ENCODE peak calls at places on chromosomes 3 and 15, in six cellular contexts. W is NT2/D1, X is fibroblast of lung, J is lower leg skin, U is GM12878, B is cardiac fibroblast. L is an unnamed sample.

GRCh38 chr3:57627976-57628375 is 30.8 kb upstream of the ARF4 start:
- DNase-seq in W (no peak), X (peak), J (no peak), U (no peak), B (no peak), L (no peak)

GRCh38 chr3:53729618-53730017 is 116.6 kb downstream of the CHDH start:
- DNase-seq in W (no peak), X (no peak), J (no peak), U (no peak), B (no peak), L (peak)

GRCh38 chr15:57003418-57003817 is 85.0 kb downstream of the TCF12 start:
- DNase-seq in W (no peak), X (peak), J (no peak), U (no peak), B (peak), L (peak)

GRCh38 chr15:84671211-84671610 is 13.2 kb upstream of the NMB start:
- DNase-seq in W (no peak), X (peak), J (no peak), U (no peak), B (peak), L (no peak)

GRCh38 chr15:101637038-101637437 is 15.1 kb downstream of the TM2D3 start:
- DNase-seq in W (no peak), X (no peak), J (no peak), U (no peak), B (no peak), L (no peak)

GRCh38 chr15:60713096-60714084 is 234.4 kb upstream of the ICE2 start:
- DNase-seq in W (no peak), X (peak), J (no peak), U (no peak), B (peak), L (no peak)

GRCh38 chr3:114093596-114093995 is 37.1 kb downstream of the QTRT2 start:
- DNase-seq in W (no peak), X (peak), J (no peak), U (no peak), B (peak), L (peak)

GRCh38 chr3:62873672-62874397 is 1.4 kb downstream of the CADPS start:
- DNase-seq in W (peak), X (peak), J (no peak), U (no peak), B (no peak), L (peak)

GRCh38 chr3:150130404-150131100 is 159.9 kb upstream of the PFN2 start:
- DNase-seq in W (peak), X (no peak), J (no peak), U (no peak), B (no peak), L (no peak)

GRCh38 chr15:69119016-69119415 is 41.4 kb upstream of the GLCE start:
- DNase-seq in W (no peak), X (no peak), J (no peak), U (no peak), B (peak), L (no peak)

GRCh38 chr3:4503050-4503449 is 9.9 kb downstream of the ITPR1 start:
- DNase-seq in W (no peak), X (no peak), J (no peak), U (no peak), B (no peak), L (no peak)

GRCh38 chr3:84108442-84108971 is 850.3 kb upstream of the CADM2 start:
- DNase-seq in W (no peak), X (peak), J (no peak), U (no peak), B (peak), L (peak)

GRCh38 chr3:124570232-124570631 is 160.0 kb upstream of the UMPS start:
- DNase-seq in W (no peak), X (no peak), J (no peak), U (no peak), B (no peak), L (no peak)

GRCh38 chr3:102255736-102256135 is 179.1 kb upstream of the ZPLD1 start:
- DNase-seq in W (no peak), X (no peak), J (no peak), U (no peak), B (no peak), L (peak)

GRCh38 chr15:29044506-29044905 is 158.7 kb downstream of the APBA2 start:
- DNase-seq in W (no peak), X (peak), J (peak), U (no peak), B (no peak), L (no peak)

GRCh38 chr3:179688847-179689246 is 36.0 kb downstream of the USP13 start:
- DNase-seq in W (no peak), X (peak), J (no peak), U (no peak), B (no peak), L (peak)

GRCh38 chr15:75158402-75158801 is 43.3 kb upstream of the C15orf39 start:
- DNase-seq in W (no peak), X (no peak), J (peak), U (no peak), B (no peak), L (no peak)

GRCh38 chr3:11238057-11238456 is 34.1 kb upstream of the ATG7 start:
- DNase-seq in W (no peak), X (peak), J (no peak), U (no peak), B (peak), L (peak)

GRCh38 chr15:75648156-75649000 is 666 bp downstream of the SNX33 start:
- DNase-seq in W (no peak), X (peak), J (peak), U (no peak), B (peak), L (no peak)

GRCh38 chr15:83733206-83733605 is 79.3 kb downstream of the ADAMTSL3 start:
- DNase-seq in W (peak), X (peak), J (no peak), U (no peak), B (peak), L (peak)

GRCh38 chr15:63073497-63074172 is 31.1 kb downstream of the TPM1 start:
- DNase-seq in W (no peak), X (peak), J (no peak), U (no peak), B (no peak), L (peak)

DNA sequence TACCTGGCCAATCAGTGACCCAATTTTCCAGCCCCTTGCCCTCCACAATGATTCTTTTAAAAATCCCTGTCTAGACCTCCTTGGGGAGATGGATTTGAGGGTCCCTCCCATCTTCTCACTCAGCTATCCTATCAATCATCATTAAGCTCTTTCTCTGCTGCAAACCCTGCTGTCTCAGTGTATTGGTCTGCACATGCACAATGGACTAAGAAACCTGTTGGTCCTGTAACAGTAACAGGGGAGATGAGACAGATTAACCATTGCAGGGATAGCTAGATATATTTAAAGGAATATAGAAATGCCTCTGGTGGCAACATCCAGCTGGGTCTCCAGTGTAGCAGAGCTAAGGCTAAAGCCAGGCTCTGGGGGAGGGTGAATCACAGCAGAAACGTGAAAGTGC is 74.6 kb upstream of the CHRNA7 start:
- DNase-seq in W (no peak), X (no peak), J (no peak), U (no peak), B (no peak), L (no peak)
- H3K4me3 ChIP-seq in W (no peak), X (no peak), J (no peak), U (no peak), B (no peak), L (no peak)

DNA sequence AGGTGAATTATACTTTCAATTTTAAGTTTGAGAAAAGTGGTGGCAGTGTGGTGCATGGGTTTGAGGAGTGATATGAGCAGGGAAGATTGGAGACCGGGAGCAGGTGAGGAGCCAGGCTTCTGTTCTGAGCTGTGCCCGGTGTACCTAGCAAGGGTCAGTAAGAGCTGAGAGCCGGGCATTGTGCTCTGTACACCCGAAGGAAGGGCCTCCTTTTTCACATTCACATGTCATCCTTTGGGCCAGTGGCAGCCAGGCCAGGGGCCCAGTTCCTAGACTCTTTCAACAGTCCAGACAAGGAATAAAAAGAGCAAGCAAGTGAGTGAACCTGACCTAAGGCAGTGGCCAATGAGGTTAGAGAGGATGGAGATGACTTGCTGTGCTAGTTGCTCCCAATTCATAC is 5.1 kb upstream of the TRA2B start:
- DNase-seq in W (no peak), X (no peak), J (no peak), U (no peak), B (no peak), L (no peak)
- H3K4me3 ChIP-seq in W (no peak), X (no peak), J (no peak), U (no peak), B (no peak), L (no peak)

GRCh38 chr3:157091096-157091833 is 68.7 kb downstream of the CCNL1 start:
- DNase-seq in W (no peak), X (no peak), J (no peak), U (no peak), B (no peak), L (no peak)
- H3K4me3 ChIP-seq in W (no peak), X (no peak), J (no peak), U (no peak), B (no peak), L (no peak)

GRCh38 chr3:46559030-46559704 is 6.9 kb downstream of the LRRC2 start:
- DNase-seq in W (no peak), X (no peak), J (peak), U (no peak), B (no peak), L (no peak)
- H3K4me3 ChIP-seq in W (no peak), X (no peak), J (no peak), U (peak), B (no peak), L (no peak)

DNA sequence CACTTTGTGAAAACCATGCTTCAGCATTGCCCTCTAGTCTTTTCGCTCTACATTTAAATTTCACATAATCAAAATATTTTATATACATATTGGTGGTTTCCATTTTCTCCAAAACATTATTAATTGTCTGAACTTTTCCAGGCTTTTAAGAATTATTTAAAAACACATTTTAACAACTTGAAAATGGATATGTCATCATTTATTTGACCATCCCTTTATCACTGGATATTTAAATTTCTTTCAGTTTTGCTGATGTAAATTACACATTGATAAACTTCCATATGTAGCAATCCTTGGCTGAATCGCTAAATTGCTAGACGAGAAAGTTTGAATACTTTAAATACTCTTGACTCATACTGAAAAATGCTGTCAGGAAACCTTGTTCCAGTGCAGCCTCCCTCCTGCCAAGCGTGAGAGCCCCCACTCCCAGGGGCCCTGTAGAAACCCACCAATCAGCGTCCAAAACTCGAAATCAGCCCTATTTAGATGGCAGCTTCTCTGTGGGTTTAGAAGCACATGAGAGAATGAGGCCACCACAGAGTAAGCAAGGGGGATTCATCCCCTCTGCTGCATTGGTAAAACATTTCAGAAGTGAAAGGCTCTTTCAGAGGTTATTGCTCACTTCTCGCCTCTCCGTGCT is 145.9 kb downstream of the ATP10A start:
- DNase-seq in W (no peak), X (peak), J (peak), U (peak), B (peak), L (no peak)
- H3K4me3 ChIP-seq in W (no peak), X (no peak), J (no peak), U (no peak), B (no peak), L (no peak)

GRCh38 chr3:38345879-38346583 is 554 bp upstream of the XYLB start:
- DNase-seq in W (no peak), X (peak), J (peak), U (no peak), B (no peak), L (no peak)
- H3K4me3 ChIP-seq in W (peak), X (no peak), J (no peak), U (no peak), B (no peak), L (peak)

DNA sequence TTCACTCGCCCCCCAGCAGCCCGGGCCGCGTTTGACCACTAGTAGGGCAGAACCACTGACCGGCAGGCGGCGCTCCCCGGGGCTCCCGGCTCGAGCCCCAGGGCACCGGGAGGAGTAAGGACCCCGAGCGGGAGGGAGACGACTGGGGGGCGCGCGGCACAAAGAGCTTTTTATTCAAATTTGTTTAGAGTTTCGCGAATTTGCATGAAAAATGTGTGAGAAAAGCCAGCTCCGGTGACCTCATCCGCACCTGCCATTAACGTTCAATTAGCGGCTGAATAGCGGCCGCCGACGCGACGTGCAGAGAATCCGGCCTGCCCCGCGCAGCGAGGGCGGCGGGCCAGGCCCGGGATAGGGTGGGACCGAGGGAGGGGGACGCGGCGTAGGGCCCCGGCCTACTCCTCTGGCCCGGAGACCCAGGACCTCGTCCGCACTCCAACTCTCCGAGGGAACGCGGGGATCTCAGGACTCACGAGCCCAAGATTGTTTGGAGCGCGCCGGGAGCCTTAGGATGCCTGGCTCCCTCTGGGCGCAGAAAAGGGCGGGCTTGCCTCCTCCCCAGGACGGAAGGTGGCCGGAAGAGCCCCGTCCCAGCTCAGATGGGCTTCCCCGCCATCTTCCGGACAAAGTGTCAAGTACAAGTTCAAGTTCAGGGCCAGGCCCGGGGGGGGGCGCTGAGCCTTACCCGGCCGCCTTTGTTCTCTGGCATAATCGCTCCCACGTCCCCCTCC is 64.9 kb upstream of the POLG start:
- DNase-seq in W (no peak), X (peak), J (no peak), U (no peak), B (no peak), L (peak)
- H3K4me3 ChIP-seq in W (peak), X (no peak), J (no peak), U (peak), B (peak), L (peak)